ENCODE peak calls at places on chromosomes 2 and 18, in four cellular contexts. M, K, B and H are unnamed samples.
A peak's percentile ranks its signal among the peaks of the same experiment; 100 is the strongest.

GRCh38 chr18:34153711-34154110 is 71.0 kb downstream of the NOL4 start:
- DNase-seq in M (no peak), K (no peak), B (no peak), H (peak; percentile 17)

GRCh38 chr18:23235860-23236259 is 100.6 kb downstream of the CABLES1 start:
- DNase-seq in M (peak; percentile 44), K (no peak), B (no peak), H (no peak)

GRCh38 chr18:74550886-74551285 is 16.6 kb downstream of the CNDP1 start:
- DNase-seq in M (no peak), K (no peak), B (no peak), H (no peak)

GRCh38 chr2:135991861-135992260 is 6.4 kb upstream of the DARS1 start:
- DNase-seq in M (no peak), K (no peak), B (no peak), H (no peak)

GRCh38 chr2:228927028-228928010 is 343.8 kb downstream of the PID1 start:
- DNase-seq in M (no peak), K (no peak), B (no peak), H (no peak)

GRCh38 chr2:210224660-210225460 is at the start of gene ACADL:
- DNase-seq in M (peak; percentile 65), K (no peak), B (peak; percentile 78), H (peak; percentile 17)

GRCh38 chr2:197322143-197322542 is 11.6 kb upstream of the ANKRD44 start:
- DNase-seq in M (no peak), K (no peak), B (no peak), H (no peak)

GRCh38 chr2:120396519-120397361 is 50.8 kb downstream of the INHBB start:
- DNase-seq in M (no peak), K (no peak), B (peak; percentile 20), H (no peak)

GRCh38 chr2:234694244-234695013 is 197.5 kb upstream of the ARL4C start:
- DNase-seq in M (no peak), K (no peak), B (no peak), H (peak; percentile 95)

GRCh38 chr18:46340716-46341115 is 236.5 kb downstream of the HAUS1 start:
- DNase-seq in M (no peak), K (no peak), B (no peak), H (no peak)

GRCh38 chr2:177908182-177908581 is 164.4 kb downstream of the PDE11A start:
- DNase-seq in M (peak; percentile 15), K (no peak), B (no peak), H (no peak)

GRCh38 chr2:27282892-27283291 is 663 bp downstream of the TRIM54 start:
- DNase-seq in M (no peak), K (no peak), B (no peak), H (no peak)

GRCh38 chr2:124250433-124250832 is 225.3 kb downstream of the CNTNAP5 start:
- DNase-seq in M (no peak), K (no peak), B (no peak), H (no peak)

GRCh38 chr2:153476491-153477095 is 2.0 kb downstream of the RPRM start:
- DNase-seq in M (no peak), K (no peak), B (no peak), H (no peak)

GRCh38 chr2:25079050-25079635 is 37.3 kb downstream of the EFR3B start:
- DNase-seq in M (no peak), K (no peak), B (no peak), H (no peak)

GRCh38 chr2:240131296-240131695 is 4.8 kb downstream of the COPS9 start:
- DNase-seq in M (no peak), K (no peak), B (peak; percentile 28), H (no peak)

GRCh38 chr2:117523267-117523666 is 291.2 kb upstream of the DDX18 start:
- DNase-seq in M (no peak), K (no peak), B (peak; percentile 75), H (peak; percentile 11)

GRCh38 chr18:4106407-4107033 is 348.6 kb downstream of the DLGAP1 start:
- DNase-seq in M (peak; percentile 84), K (peak; percentile 6), B (peak; percentile 65), H (peak; percentile 29)

GRCh38 chr2:59233448-59233847 is 992.3 kb upstream of the FANCL start:
- DNase-seq in M (no peak), K (no peak), B (no peak), H (no peak)

GRCh38 chr2:157172866-157173578 is 84.5 kb upstream of the GALNT5 start:
- DNase-seq in M (no peak), K (no peak), B (no peak), H (no peak)

GRCh38 chr2:96554293-96555145 is 18.0 kb downstream of the ARID5A start:
- DNase-seq in M (peak; percentile 82), K (peak; percentile 62), B (peak; percentile 83), H (peak; percentile 55)

GRCh38 chr2:118609138-118609537 is 238.3 kb downstream of the EN1 start:
- DNase-seq in M (no peak), K (no peak), B (no peak), H (no peak)

GRCh38 chr2:146579154-146579930 is 1265.5 kb upstream of the ACVR2A start:
- DNase-seq in M (no peak), K (no peak), B (no peak), H (peak; percentile 52)

GRCh38 chr18:36083729-36084128 is 16.4 kb upstream of the RPRD1A start:
- DNase-seq in M (no peak), K (no peak), B (no peak), H (no peak)

GRCh38 chr2:131156452-131157149 is 51.5 kb downstream of the PLEKHB2 start:
- DNase-seq in M (no peak), K (no peak), B (no peak), H (no peak)

GRCh38 chr2:110843496-110843895 is 111.1 kb downstream of the ACOXL start:
- DNase-seq in M (no peak), K (no peak), B (no peak), H (no peak)

GRCh38 chr2:27954261-27954673 is 63.7 kb downstream of the BABAM2 start:
- DNase-seq in M (no peak), K (no peak), B (no peak), H (peak; percentile 25)

GRCh38 chr2:20621366-20622295 is 29.3 kb downstream of the HS1BP3 start:
- DNase-seq in M (no peak), K (no peak), B (peak; percentile 24), H (no peak)

GRCh38 chr2:227388537-227389011 is 825 bp upstream of the SCYGR1 start:
- DNase-seq in M (no peak), K (no peak), B (no peak), H (no peak)